ENCODE peak calls at places on chromosome 5, in nine cellular contexts. I is A549, R is transverse colon, G is esophagus muscularis mucosa, C is adrenal gland, T is ovary, E is sigmoid colon, P is lower leg skin, L is H1. V is an unnamed sample.

GRCh38 chr5:102483736-102484135 is 15.1 kb downstream of the SLCO6A1 start:
- DNase-seq in I (no peak), R (no peak), G (no peak), C (no peak), T (no peak), E (no peak), P (no peak), L (no peak), V (no peak)

GRCh38 chr5:178376906-178377582 is 144.4 kb upstream of the PHYKPL start:
- DNase-seq in I (no peak), R (no peak), G (no peak), C (no peak), T (no peak), E (no peak), P (no peak), L (no peak), V (no peak)

GRCh38 chr5:102578362-102578761 is 79.6 kb upstream of the SLCO6A1 start:
- DNase-seq in I (no peak), R (no peak), G (no peak), C (no peak), T (no peak), E (no peak), P (no peak), L (no peak), V (no peak)

GRCh38 chr5:179795049-179795862 is 1.5 kb downstream of the LTC4S start:
- DNase-seq in I (no peak), R (no peak), G (no peak), C (peak), T (no peak), E (peak), P (peak), L (no peak), V (no peak)

GRCh38 chr5:54904425-54904824 is 81.0 kb downstream of the ESM1 start:
- DNase-seq in I (no peak), R (no peak), G (peak), C (no peak), T (no peak), E (no peak), P (no peak), L (no peak), V (no peak)

GRCh38 chr5:2675548-2675947 is 75.9 kb downstream of the IRX2 start:
- DNase-seq in I (no peak), R (no peak), G (no peak), C (no peak), T (no peak), E (no peak), P (no peak), L (no peak), V (no peak)

GRCh38 chr5:120146787-120147186 is 317.3 kb upstream of the PRR16 start:
- DNase-seq in I (no peak), R (no peak), G (no peak), C (no peak), T (no peak), E (no peak), P (no peak), L (no peak), V (no peak)

GRCh38 chr5:174091006-174091578 is 45.6 kb downstream of the NSG2 start:
- DNase-seq in I (no peak), R (no peak), G (no peak), C (no peak), T (no peak), E (no peak), P (no peak), L (no peak), V (no peak)

GRCh38 chr5:65928341-65928752 is 2.0 kb downstream of the ERBIN start:
- DNase-seq in I (no peak), R (no peak), G (no peak), C (no peak), T (no peak), E (no peak), P (no peak), L (no peak), V (no peak)

DNA sequence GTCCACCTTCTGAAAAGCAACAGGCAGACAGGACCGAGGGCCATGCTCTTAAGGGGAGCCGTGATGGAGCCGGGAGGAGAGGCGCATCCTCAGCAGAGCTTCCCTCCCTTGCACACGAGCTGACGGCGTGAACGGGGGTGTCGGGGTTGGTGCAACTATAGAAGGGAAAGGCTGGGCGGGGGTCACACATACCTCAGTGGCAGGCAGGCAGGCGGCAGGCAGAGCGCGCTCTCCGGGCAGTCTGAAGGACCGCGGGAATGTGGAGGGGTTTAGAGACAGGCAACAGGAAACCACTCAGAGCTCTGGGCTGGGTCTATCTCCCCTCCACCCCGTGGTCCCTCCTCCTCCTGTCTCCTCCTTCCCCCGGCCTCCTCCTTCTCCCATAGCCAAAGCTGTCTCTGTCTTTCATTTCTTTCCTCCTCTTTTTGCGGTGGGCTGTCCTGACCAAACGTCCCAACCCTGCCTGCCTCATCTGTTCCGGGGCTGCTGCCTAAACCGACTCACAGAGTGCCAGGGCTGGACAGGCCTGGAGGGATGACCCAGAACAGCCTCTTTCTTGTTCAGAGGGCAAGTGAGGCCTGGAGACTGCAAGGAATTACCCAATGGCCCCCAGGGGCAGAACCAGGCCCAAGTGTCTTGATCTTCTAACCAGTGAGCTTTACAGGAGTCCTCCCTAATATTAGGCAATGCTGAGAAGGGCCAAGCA is at the start of gene SPARC:
- DNase-seq in I (no peak), R (peak), G (peak), C (peak), T (peak), E (peak), P (peak), L (peak), V (peak)
- TF ChIP-seq POLR2A in I (no peak), R (peak), G (peak), C (peak), T (peak), E (peak), P (peak), L (peak), V (peak)

DNA sequence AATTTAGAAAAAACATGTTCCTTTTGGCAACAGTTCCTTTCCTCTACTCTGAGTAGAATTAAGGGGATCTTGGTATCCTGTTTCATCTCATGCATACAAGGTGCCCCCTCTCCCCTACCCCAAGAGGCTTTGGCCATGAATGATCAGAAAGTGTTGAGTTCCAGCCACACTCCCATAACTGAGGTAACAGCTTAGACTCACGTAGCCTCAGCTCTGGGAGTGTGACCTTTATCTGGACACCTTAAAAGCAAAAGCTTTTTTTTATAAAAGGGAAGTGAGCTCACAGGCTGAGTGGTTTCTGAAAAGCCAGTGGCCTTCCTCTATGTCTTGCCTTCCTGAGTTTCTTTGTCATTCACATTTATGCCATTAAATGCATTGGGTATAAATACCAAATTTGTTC is 900 bp upstream of the HAVCR2 start:
- DNase-seq in I (no peak), R (no peak), G (no peak), C (no peak), T (no peak), E (no peak), P (peak), L (no peak), V (no peak)
- TF ChIP-seq POLR2A in I (no peak), R (no peak), G (no peak), C (no peak), T (no peak), E (no peak), P (no peak), L (no peak), V (no peak)

DNA sequence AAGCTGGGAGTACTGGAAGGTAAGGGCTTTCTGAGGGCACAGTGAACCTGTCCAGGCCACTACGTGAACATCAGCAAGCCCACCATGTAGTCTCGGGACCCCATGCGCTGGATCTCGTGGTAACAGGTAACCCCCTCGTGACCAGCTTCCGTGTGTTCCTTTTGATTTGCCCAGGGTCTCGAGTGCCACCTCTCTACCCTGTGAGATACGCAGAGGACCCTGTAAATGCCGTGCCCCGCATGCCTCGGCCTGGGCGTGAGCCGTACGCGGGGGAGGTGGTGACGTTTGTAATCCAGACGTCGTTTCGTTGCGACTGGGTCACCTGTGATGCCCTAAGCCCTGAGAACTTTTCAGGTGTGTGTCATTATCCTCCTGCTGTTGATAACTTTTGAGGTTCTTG is 45.5 kb downstream of the TENT4A start:
- DNase-seq in I (no peak), R (no peak), G (no peak), C (no peak), T (no peak), E (peak), P (no peak), L (no peak), V (no peak)
- TF ChIP-seq POLR2A in I (no peak), R (no peak), G (no peak), C (no peak), T (no peak), E (no peak), P (no peak), L (no peak), V (no peak)

GRCh38 chr5:154757647-154758406 is 2.6 kb downstream of the LARP1 start:
- DNase-seq in I (no peak), R (peak), G (no peak), C (peak), T (no peak), E (no peak), P (no peak), L (no peak), V (no peak)

GRCh38 chr5:154754460-154755360 is 467 bp upstream of the LARP1 start:
- DNase-seq in I (peak), R (peak), G (peak), C (peak), T (peak), E (peak), P (peak), L (peak), V (peak)

GRCh38 chr5:154755361-154756202 is at the start of gene LARP1:
- DNase-seq in I (no peak), R (peak), G (no peak), C (no peak), T (no peak), E (peak), P (no peak), L (no peak), V (peak)

GRCh38 chr5:154756871-154757646 is 1.9 kb downstream of the LARP1 start:
- DNase-seq in I (no peak), R (peak), G (no peak), C (peak), T (peak), E (peak), P (peak), L (no peak), V (peak)

GRCh38 chr5:154756203-154756870 is 1.2 kb downstream of the LARP1 start:
- DNase-seq in I (no peak), R (peak), G (no peak), C (peak), T (peak), E (peak), P (peak), L (no peak), V (peak)
- TF ChIP-seq POLR2A in I (no peak), R (peak), G (no peak), C (no peak), T (peak), E (no peak), P (no peak), L (peak), V (no peak)

GRCh38 chr5:114387433-114387832 is 25.6 kb downstream of the KCNN2 start:
- DNase-seq in I (no peak), R (no peak), G (no peak), C (no peak), T (no peak), E (no peak), P (no peak), L (no peak), V (no peak)
- TF ChIP-seq POLR2A in I (no peak), R (no peak), G (no peak), C (no peak), T (no peak), E (no peak), P (no peak), L (no peak), V (no peak)

GRCh38 chr5:134113908-134114875 is at the start of gene TCF7:
- DNase-seq in I (peak), R (peak), G (no peak), C (peak), T (peak), E (peak), P (peak), L (peak), V (peak)
- TF ChIP-seq POLR2A in I (peak), R (peak), G (no peak), C (peak), T (no peak), E (no peak), P (no peak), L (no peak), V (no peak)

GRCh38 chr5:90655423-90655822 is 96.8 kb downstream of the ADGRV1 start:
- DNase-seq in I (no peak), R (no peak), G (no peak), C (no peak), T (no peak), E (no peak), P (no peak), L (no peak), V (no peak)

GRCh38 chr5:90658620-90659019 is 100.0 kb downstream of the ADGRV1 start:
- DNase-seq in I (no peak), R (no peak), G (no peak), C (no peak), T (no peak), E (no peak), P (no peak), L (no peak), V (no peak)

GRCh38 chr5:90654235-90654634 is 95.6 kb downstream of the ADGRV1 start:
- DNase-seq in I (no peak), R (no peak), G (no peak), C (no peak), T (no peak), E (no peak), P (no peak), L (no peak), V (no peak)

GRCh38 chr5:90657030-90657429 is 98.4 kb downstream of the ADGRV1 start:
- DNase-seq in I (no peak), R (no peak), G (no peak), C (no peak), T (no peak), E (no peak), P (no peak), L (no peak), V (no peak)

DNA sequence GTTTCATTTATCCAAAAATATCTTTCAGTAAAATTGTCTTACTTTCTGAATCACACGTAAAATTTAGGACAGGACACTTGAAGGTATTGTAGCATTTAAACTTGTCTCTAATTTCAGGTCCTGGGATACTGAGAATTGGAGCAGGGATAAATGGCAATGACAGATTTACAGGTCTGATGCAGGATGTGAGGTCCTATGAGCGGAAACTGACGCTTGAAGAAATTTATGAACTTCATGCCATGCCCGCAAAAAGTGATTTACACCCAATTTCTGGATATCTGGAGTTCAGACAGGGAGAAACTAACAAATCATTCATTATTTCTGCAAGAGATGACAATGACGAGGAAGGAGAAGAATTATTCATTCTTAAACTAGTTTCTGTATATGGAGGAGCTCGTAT is 99.2 kb downstream of the ADGRV1 start:
- DNase-seq in I (no peak), R (no peak), G (no peak), C (no peak), T (no peak), E (no peak), P (no peak), L (no peak), V (no peak)
- TF ChIP-seq POLR2A in I (no peak), R (no peak), G (no peak), C (no peak), T (no peak), E (no peak), P (no peak), L (no peak), V (no peak)

DNA sequence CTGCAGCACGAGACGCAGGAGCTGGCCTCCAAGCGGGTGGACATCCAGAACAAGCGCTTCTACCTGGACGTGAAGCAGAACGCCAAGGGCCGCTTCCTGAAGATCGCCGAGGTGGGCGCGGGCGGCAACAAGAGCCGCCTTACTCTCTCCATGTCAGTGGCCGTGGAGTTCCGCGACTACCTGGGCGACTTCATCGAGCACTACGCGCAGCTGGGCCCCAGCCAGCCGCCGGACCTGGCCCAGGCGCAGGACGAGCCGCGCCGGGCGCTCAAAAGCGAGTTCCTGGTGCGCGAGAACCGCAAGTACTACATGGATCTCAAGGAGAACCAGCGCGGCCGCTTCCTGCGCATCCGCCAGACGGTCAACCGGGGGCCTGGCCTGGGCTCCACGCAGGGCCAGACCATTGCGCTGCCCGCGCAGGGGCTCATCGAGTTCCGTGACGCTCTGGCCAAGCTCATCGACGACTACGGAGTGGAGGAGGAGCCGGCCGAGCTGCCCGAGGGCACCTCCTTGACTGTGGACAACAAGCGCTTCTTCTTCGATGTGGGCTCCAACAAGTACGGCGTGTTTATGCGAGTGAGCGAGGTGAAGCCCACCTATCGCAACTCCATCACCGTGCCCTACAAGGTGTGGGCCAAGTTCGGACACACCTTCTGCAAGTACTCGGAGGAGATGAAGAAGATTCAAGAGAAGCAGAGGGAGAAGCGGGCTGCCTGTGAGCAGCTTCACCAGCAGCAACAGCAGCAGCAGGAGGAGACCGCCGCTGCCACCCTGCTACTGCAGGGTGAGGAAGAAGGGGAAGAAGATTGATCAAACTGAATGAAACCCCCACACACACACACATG is 654 bp downstream of the PURA start:
- DNase-seq in I (peak), R (peak), G (peak), C (peak), T (peak), E (peak), P (peak), L (no peak), V (no peak)
- TF ChIP-seq POLR2A in I (no peak), R (peak), G (no peak), C (peak), T (no peak), E (peak), P (no peak), L (no peak), V (no peak)

GRCh38 chr5:151447174-151448037 is at the start of gene SLC36A1:
- DNase-seq in I (peak), R (peak), G (peak), C (peak), T (peak), E (peak), P (peak), L (peak), V (peak)
- TF ChIP-seq POLR2A in I (peak), R (peak), G (peak), C (peak), T (no peak), E (no peak), P (no peak), L (no peak), V (peak)

GRCh38 chr5:9408964-9409363 is 136.9 kb downstream of the SEMA5A start:
- DNase-seq in I (no peak), R (no peak), G (peak), C (no peak), T (no peak), E (no peak), P (no peak), L (no peak), V (no peak)
- TF ChIP-seq POLR2A in I (no peak), R (no peak), G (no peak), C (no peak), T (no peak), E (no peak), P (no peak), L (no peak), V (no peak)